ENCODE peak calls at places on chromosomes 7 and 10, in six cellular contexts. O, M, D, N, E and Z are unnamed samples.

GRCh38 chr7:28433604-28434254 is 21.4 kb downstream of the CREB5 start:
- DNase-seq in E (peak), N (no peak), M (no peak), O (peak), D (no peak), Z (no peak)

GRCh38 chr7:107345898-107346297 is 124.0 kb upstream of the GPR22 start:
- DNase-seq in N (no peak), D (no peak), O (no peak), M (no peak), E (no peak), Z (no peak)

GRCh38 chr10:7410306-7410799 is 481 bp downstream of the SFMBT2 start:
- DNase-seq in E (no peak), N (no peak), M (peak), D (no peak), O (peak), Z (peak)

GRCh38 chr10:3568983-3569382 is 216.0 kb downstream of the KLF6 start:
- DNase-seq in N (no peak), M (no peak), D (no peak), E (no peak), O (no peak), Z (no peak)

GRCh38 chr10:128863411-128863810 is 603.6 kb upstream of the MGMT start:
- DNase-seq in O (no peak), E (no peak), D (no peak), M (no peak), N (no peak), Z (no peak)

GRCh38 chr10:83917519-83918506 is 221.5 kb upstream of the GHITM start:
- DNase-seq in E (no peak), D (peak), M (peak), N (peak), O (no peak), Z (peak)

GRCh38 chr10:93462881-93463280 is 19.3 kb downstream of the MYOF start:
- DNase-seq in O (peak), E (peak), D (no peak), N (peak), M (no peak), Z (no peak)

GRCh38 chr7:26954929-26955328 is 90.5 kb upstream of the SKAP2 start:
- DNase-seq in M (no peak), E (no peak), O (peak), D (no peak), N (no peak), Z (no peak)

GRCh38 chr10:120996456-120997053 is 145.4 kb downstream of the WDR11 start:
- DNase-seq in O (no peak), E (no peak), N (no peak), M (no peak), D (no peak), Z (no peak)

GRCh38 chr7:90474284-90475210 is 5.1 kb downstream of the PTTG1IP2 start:
- DNase-seq in M (no peak), E (peak), D (peak), O (peak), N (peak), Z (no peak)

GRCh38 chr10:86667421-86668181 is 710 bp upstream of the LDB3 start:
- DNase-seq in O (no peak), D (no peak), N (no peak), M (no peak), E (no peak), Z (no peak)

GRCh38 chr10:31619410-31620095 is 300.5 kb downstream of the ZEB1 start:
- DNase-seq in N (no peak), D (no peak), M (no peak), O (no peak), E (no peak), Z (no peak)

GRCh38 chr10:108393111-108393510 is 1228.6 kb upstream of the SORCS1 start:
- DNase-seq in M (no peak), N (no peak), D (no peak), O (peak), E (peak), Z (no peak)

GRCh38 chr7:50782376-50783208 is at the start of gene GRB10:
- DNase-seq in D (no peak), O (peak), M (no peak), N (peak), E (no peak), Z (peak)

GRCh38 chr7:75953431-75953830 is 38.5 kb downstream of the POR start:
- DNase-seq in M (no peak), E (no peak), O (no peak), D (no peak), N (no peak), Z (no peak)

GRCh38 chr7:82021713-82022112 is 251.9 kb upstream of the HGF start:
- DNase-seq in O (no peak), D (no peak), N (no peak), E (no peak), M (no peak), Z (no peak)

GRCh38 chr7:151695856-151696555 is 176.3 kb upstream of the RHEB start:
- DNase-seq in M (no peak), D (no peak), E (no peak), N (no peak), O (no peak), Z (peak)

GRCh38 chr10:7971949-7972348 is 82.5 kb upstream of the GATA3 start:
- DNase-seq in D (no peak), N (peak), M (no peak), O (no peak), E (no peak), Z (no peak)

GRCh38 chr10:88110355-88110754 is 246.9 kb downstream of the PTEN start:
- DNase-seq in M (no peak), N (peak), O (peak), E (peak), D (peak), Z (no peak)

GRCh38 chr7:16421333-16422099 is at the start of gene CRPPA:
- DNase-seq in E (peak), M (peak), D (no peak), N (peak), O (peak), Z (peak)

GRCh38 chr7:38858281-38858884 is 50.6 kb downstream of the VPS41 start:
- DNase-seq in E (peak), O (peak), M (no peak), D (no peak), N (peak), Z (no peak)

GRCh38 chr7:121113288-121113687 is 124.8 kb downstream of the CPED1 start:
- DNase-seq in M (no peak), E (peak), N (no peak), D (no peak), O (no peak), Z (no peak)

GRCh38 chr10:124601431-124602120 is 140.0 kb downstream of the LHPP start:
- DNase-seq in M (no peak), O (no peak), E (no peak), N (no peak), D (no peak), Z (no peak)

GRCh38 chr7:150570712-150571465 is 3.7 kb downstream of the GIMAP4 start:
- DNase-seq in D (no peak), O (no peak), E (no peak), N (no peak), M (no peak), Z (no peak)

GRCh38 chr7:150569245-150569644 is 2.1 kb downstream of the GIMAP4 start:
- DNase-seq in E (no peak), O (no peak), D (no peak), N (peak), M (no peak), Z (no peak)

GRCh38 chr7:150567846-150568245 is 656 bp downstream of the GIMAP4 start:
- DNase-seq in D (no peak), E (no peak), O (no peak), N (peak), M (no peak), Z (no peak)

GRCh38 chr7:150568714-150569113 is 1.5 kb downstream of the GIMAP4 start:
- DNase-seq in E (no peak), M (no peak), N (peak), D (no peak), O (no peak), Z (no peak)

DNA sequence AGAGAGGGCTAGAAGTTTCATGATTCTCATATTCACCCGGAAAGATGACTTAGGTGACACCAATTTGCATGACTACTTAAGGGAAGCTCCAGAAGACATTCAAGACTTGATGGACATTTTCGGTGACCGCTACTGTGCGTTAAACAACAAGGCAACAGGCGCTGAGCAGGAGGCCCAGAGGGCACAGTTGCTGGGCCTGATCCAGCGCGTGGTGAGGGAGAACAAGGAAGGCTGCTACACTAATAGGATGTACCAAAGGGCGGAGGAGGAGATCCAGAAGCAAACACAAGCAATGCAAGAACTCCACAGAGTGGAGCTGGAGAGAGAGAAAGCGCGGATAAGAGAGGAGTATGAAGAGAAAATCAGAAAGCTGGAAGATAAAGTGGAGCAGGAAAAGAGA is 5.3 kb downstream of the GIMAP4 start:
- DNase-seq in E (no peak), O (no peak), M (no peak), N (no peak), D (no peak), Z (no peak)
- H3K4me2 ChIP-seq in E (no peak), O (no peak), M (no peak), N (no peak), D (no peak), Z (no peak)

DNA sequence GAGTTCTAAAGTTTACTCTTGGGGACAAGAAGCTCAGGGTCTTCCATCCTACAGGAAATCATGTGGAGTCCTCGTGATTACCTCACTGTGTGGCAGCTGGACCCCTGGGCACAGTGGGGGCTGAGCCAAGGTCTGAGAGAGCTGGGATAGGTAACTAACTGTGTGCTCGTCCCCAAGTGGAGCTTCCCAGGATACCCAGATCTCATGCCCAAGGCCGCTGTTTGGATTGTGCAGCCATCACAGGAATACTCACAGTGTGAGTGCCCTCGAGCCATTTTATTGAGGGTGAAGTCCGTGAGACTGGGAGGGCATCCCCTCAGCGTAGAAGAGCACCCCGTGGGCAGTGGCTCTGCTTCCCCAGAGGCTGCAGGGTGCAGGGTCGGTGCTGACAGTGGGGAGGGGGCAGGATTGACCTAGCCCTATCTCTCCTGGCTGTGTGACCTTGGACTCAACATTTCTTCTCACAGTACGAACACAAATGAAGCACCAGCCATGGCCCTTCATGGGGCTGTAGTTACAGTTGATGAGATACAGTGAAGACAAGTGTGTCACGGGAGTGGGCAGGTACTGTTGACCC is 69.6 kb upstream of the LEP start:
- DNase-seq in M (no peak), O (no peak), N (no peak), D (no peak), E (no peak), Z (no peak)
- TF ChIP-seq EZH2 in M (no peak), O (no peak), N (no peak), D (no peak), E (no peak), Z (no peak)

GRCh38 chr10:24238527-24239247 is 29.7 kb downstream of the KIAA1217 start:
- DNase-seq in N (no peak), D (no peak), E (no peak), M (no peak), O (no peak), Z (no peak)

GRCh38 chr10:24241536-24241935 is 32.6 kb downstream of the KIAA1217 start:
- DNase-seq in O (no peak), M (no peak), D (no peak), N (no peak), E (no peak), Z (no peak)

GRCh38 chr10:24237801-24238390 is 29.0 kb downstream of the KIAA1217 start:
- DNase-seq in N (no peak), D (no peak), O (no peak), E (no peak), M (no peak), Z (no peak)

GRCh38 chr10:24239289-24239688 is 30.4 kb downstream of the KIAA1217 start:
- DNase-seq in N (no peak), D (no peak), E (no peak), M (no peak), O (no peak), Z (no peak)

DNA sequence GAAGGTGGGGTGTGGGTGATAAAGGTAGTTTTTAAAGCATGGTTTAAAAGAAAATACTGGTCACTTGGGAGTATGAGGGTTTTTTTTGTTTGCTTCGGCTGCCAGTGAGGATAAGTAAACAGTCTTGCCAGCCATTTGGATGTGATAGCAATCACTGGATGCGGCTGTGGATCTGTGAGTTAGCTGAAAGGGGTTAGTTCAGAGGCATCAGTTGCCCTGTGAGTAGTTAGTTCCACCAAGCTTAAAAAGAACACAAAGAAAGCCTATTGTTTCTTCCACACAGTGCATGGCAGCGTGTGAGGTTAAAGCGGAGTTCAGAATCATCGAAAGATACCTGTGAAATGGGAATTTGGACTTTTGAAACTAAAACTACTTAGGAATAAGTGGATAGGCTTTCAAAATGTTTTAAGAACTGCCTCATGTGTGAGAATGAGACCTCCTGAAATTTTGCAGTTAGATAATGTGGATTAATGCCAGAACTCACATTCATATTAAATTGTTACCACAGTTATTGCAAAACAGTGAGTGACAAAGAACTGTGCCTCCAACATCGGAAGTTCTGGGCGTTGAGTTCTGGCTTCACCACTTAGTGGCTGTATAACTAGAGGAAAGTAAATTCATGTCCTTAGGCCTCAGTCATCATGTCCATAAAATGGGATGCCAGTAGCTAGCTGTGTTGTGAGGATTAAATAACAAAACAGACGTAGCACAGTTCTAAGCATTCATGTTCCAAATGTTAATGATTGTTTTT is 31.2 kb downstream of the KIAA1217 start:
- DNase-seq in D (no peak), N (no peak), E (no peak), O (no peak), M (no peak), Z (peak)
- H3K4me3 ChIP-seq in D (no peak), N (no peak), E (no peak), O (no peak), M (no peak), Z (no peak)

DNA sequence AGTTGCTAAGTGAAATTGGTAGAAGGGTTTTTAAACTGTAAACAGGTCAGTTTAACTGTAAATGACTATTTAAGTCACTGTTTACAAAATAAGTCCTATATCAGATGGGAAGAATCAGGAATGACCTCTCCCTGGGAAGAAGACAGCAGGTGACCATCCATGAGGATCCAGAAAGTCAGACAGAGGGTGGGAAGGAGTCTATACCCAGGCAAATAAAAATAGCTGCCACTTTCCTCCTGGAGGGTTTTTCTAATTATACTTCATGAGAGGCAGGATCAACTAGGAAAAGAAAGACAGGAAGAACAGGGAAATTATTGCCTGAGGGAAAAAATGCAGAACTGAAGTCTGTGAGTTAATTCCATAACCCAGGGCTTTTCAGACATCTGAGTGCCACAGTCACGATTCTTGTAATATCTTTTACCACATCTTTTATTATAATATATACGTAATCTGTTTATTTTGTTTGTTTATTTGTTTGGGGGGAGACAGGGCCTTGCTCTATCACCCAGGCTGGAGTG is 7.0 kb downstream of the DNTT start:
- DNase-seq in M (no peak), N (no peak), E (no peak), O (no peak), D (no peak), Z (no peak)
- H3K4me2 ChIP-seq in M (no peak), N (no peak), E (no peak), O (no peak), D (no peak), Z (no peak)

GRCh38 chr10:102242118-102242485 is 790 bp upstream of the PITX3 start:
- DNase-seq in N (no peak), M (no peak), O (no peak), E (no peak), D (no peak), Z (no peak)
- TF ChIP-seq EZH2 in N (no peak), M (no peak), O (no peak), E (no peak), D (no peak), Z (no peak)

GRCh38 chr7:116534790-116535189 is 10.0 kb downstream of the CAV1 start:
- DNase-seq in E (no peak), O (peak), M (no peak), D (no peak), N (no peak), Z (no peak)
- H3K4me3 ChIP-seq in E (no peak), O (no peak), M (no peak), D (no peak), N (no peak), Z (no peak)

DNA sequence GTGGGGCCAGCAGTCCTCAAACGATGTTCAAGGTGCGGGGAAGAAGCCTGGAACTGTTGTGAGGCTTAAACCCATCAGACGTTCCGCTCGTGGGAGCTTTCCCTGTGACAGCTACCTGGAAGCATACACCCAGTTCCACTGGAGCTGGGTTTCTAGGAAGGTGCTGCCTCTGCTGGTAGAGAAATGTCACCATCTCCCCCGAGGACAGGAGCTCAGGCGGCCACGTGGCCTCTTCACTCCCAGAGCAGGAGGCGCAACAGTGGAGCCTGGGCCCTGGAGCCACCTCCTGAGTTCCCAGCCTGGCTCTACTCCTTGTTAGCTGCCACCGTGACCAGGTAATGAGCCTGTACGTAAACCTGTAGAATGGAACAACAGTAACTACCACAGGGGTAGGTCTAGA is 156.1 kb downstream of the ADARB2 start:
- DNase-seq in O (no peak), D (no peak), M (no peak), N (no peak), E (no peak), Z (no peak)
- H3K4me2 ChIP-seq in O (no peak), D (no peak), M (no peak), N (no peak), E (no peak), Z (no peak)

GRCh38 chr10:61958311-61958710 is 56.8 kb downstream of the ARID5B start:
- DNase-seq in N (no peak), O (no peak), M (no peak), D (no peak), E (no peak), Z (no peak)

GRCh38 chr10:61958793-61959192 is 57.3 kb downstream of the ARID5B start:
- DNase-seq in N (no peak), O (no peak), E (no peak), D (no peak), M (no peak), Z (no peak)

GRCh38 chr10:61961278-61961677 is 59.8 kb downstream of the ARID5B start:
- DNase-seq in O (no peak), D (no peak), N (no peak), M (peak), E (no peak), Z (no peak)

GRCh38 chr10:61959814-61960213 is 58.3 kb downstream of the ARID5B start:
- DNase-seq in E (no peak), M (no peak), D (no peak), O (no peak), N (no peak), Z (no peak)

GRCh38 chr10:61960396-61961120 is 59.1 kb downstream of the ARID5B start:
- DNase-seq in D (no peak), M (no peak), N (no peak), O (no peak), E (no peak), Z (no peak)
- TF ChIP-seq EZH2 in D (no peak), M (no peak), N (no peak), O (no peak), E (no peak), Z (no peak)